ENCODE peak calls at places on chromosomes 16 and 17, in four cellular contexts. B is neuronal stem cell, Y is kidney, Z is neural progenitor cell. H is an unnamed sample.

GRCh38 chr16:23947838-23948237 is 112.1 kb downstream of the PRKCB start:
- DNase-seq in B (no peak), Y (no peak), Z (no peak), H (no peak)

GRCh38 chr17:28398280-28398981 is 7.6 kb downstream of the SLC46A1 start:
- DNase-seq in Y (no peak), Z (no peak), B (no peak), H (no peak)

GRCh38 chr17:64171041-64171440 is 41.1 kb upstream of the ERN1 start:
- DNase-seq in B (no peak), Z (no peak), Y (no peak), H (no peak)

GRCh38 chr16:24228514-24228913 is 27.6 kb upstream of the CACNG3 start:
- DNase-seq in B (no peak), Z (no peak), Y (no peak), H (no peak)

GRCh38 chr16:27803775-27804549 is 254.0 kb downstream of the KATNIP start:
- DNase-seq in Y (peak; percentile 29), B (no peak), Z (no peak), H (no peak)

GRCh38 chr16:67675999-67676398 is 9.4 kb downstream of the C16orf86 start:
- DNase-seq in Z (no peak), B (no peak), Y (no peak), H (no peak)

GRCh38 chr17:59230765-59231164 is 10.5 kb downstream of the GDPD1 start:
- DNase-seq in B (no peak), Y (no peak), Z (no peak), H (no peak)

GRCh38 chr16:11316331-11317015 is 28.8 kb upstream of the RMI2 start:
- DNase-seq in B (no peak), Y (peak; percentile 57), Z (peak; percentile 71), H (no peak)

GRCh38 chr17:43935926-43936261 is 6.4 kb downstream of the PPY start:
- DNase-seq in Z (no peak), Y (no peak), B (no peak), H (no peak)

GRCh38 chr17:80123791-80124190 is 22.4 kb downstream of the GAA start:
- DNase-seq in Y (no peak), B (no peak), Z (no peak), H (no peak)

GRCh38 chr16:89670496-89671431 is 13.1 kb downstream of the SPATA33 start:
- DNase-seq in Z (no peak), B (no peak), Y (no peak), H (no peak)

GRCh38 chr16:3640632-3641501 is 13.6 kb upstream of the DNASE1 start:
- DNase-seq in Y (no peak), B (no peak), Z (no peak), H (no peak)

DNA sequence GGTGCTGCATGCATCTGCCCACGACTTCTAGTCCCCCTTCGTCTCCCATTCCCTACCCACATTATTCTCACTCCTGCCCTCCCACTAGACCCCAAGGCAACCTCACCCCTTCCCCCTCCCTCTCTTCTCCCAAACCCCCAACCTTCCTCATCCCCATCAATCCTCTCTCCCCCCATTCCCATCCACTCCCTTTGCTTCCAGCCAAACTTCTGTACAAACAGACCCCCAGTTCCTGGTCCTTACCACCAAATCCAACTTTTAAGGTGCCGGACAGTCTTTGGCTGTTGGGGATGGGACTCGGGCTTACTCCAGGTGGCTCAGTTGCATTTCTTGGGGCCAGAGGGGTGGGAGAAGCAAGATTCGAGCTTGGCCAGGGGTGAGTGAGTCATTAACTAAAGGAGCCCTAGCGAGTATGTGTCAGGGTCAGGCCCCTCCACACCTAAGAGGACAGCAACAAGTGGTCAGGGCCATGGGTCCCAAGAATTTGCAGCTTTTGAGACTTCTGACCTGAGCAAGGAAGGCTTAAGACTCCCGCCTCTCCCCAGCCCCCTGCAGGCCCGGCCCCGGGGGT is at the start of gene SLC38A8:
- DNase-seq in Z (no peak), Y (no peak), B (no peak), H (no peak)
- H3K4me3 ChIP-seq in Z (no peak within 1 kb of the TSS), Y (no peak within 1 kb of the TSS), B (peak within 1 kb of the TSS; percentile 11), H (no peak within 1 kb of the TSS)

GRCh38 chr17:4219241-4219640 is 44.5 kb downstream of the ANKFY1 start:
- DNase-seq in Z (no peak), B (no peak), Y (no peak), H (no peak)

GRCh38 chr17:4220655-4221054 is 43.1 kb downstream of the ANKFY1 start:
- DNase-seq in B (no peak), Z (no peak), Y (no peak), H (no peak)

GRCh38 chr17:4221163-4221562 is 42.6 kb downstream of the ANKFY1 start:
- DNase-seq in B (no peak), Y (no peak), Z (no peak), H (no peak)

DNA sequence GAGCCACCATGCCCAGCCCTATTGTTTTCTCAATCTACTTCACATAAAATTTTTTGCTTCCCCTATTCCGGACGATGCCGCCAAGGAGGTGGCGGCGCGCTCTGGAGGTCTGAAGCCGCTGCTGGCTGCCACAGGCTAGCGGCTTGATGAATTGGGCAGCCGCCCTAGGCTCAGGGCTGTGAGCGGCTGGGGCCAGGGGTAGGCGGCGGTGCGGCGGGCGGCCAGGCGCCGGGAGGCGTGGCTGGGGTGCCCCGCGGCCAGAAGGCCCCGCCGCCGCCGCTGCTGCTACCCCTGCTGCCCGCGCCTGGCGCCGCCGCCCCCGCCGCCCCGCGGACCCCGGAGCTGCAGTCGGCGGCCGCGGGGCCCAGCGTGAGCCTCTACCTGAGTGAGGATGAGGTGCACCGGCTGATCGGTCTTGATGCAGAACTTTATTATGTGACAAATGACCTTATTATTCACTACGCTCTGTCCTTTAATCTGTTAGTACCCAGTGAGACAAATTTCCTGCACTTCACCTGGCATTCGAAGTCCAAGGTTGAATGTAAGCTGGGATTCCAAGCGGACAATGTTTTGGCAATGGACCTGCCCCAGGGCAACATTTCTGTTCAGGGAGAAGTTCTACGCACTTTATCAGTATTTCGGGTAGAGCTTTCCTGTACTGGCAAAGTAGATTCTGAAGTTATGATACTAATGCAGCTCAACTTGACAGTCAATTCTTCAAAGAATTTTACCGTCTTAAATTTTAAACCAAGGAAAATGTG is 41.7 kb downstream of the ANKFY1 start:
- DNase-seq in Z (no peak), Y (no peak), B (no peak), H (no peak)
- H3K27ac ChIP-seq in Z (no peak overlapping the region), Y (no peak overlapping the region), B (no peak overlapping the region), H (no peak overlapping the region)

DNA sequence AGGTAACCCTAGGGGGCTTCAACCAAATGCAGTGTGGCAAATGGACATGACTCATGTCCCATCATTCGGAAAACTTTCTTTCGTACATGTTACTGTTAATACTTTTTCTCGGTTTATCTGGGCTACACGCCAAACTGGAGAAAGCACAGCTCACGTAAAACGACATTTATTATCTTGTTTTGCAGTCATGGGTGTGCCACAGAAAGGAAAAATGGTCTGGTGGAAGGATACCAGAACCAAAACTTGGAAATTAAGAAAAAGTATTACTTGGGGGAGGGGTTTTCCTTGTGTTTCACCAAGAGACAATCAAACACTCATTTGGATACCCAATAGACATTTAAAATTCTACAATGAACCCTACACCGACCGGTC is 23.6 kb downstream of the ALOX15B start:
- DNase-seq in Y (no peak), B (no peak), Z (no peak), H (peak; percentile 59)
- H3K9ac ChIP-seq in Y (no peak overlapping the region), B (no peak overlapping the region), Z (no peak overlapping the region), H (peak overlapping the region; percentile 38)

DNA sequence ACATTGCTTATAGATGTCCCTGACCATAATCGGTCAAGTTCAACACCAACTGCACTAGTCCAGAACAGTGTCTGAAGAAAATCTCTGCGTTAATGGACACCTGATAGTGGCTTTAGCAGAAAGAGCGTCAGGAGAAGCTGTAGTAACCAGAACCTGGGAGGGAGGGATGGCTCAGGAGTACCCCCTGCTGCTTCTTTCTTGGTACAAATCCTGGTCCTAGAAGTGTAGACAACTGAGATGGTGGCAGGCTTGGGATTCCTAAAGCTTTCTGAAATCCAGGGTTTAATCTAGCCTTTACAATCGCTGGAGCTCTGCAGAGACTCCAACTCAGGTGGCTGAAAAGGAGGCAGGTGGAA is 5.4 kb downstream of the MAP3K14 start:
- DNase-seq in Z (peak; percentile 21), Y (no peak), B (no peak), H (no peak)
- H3K4me3 ChIP-seq in Z (no peak overlapping the region), Y (peak overlapping the region; percentile 26), B (no peak overlapping the region), H (no peak overlapping the region)

GRCh38 chr16:74575805-74576643 is 30.9 kb downstream of the GLG1 start:
- DNase-seq in Y (no peak), Z (no peak), B (no peak), H (no peak)
- H3K27ac ChIP-seq in Y (no peak overlapping the region), Z (peak overlapping the region; percentile 7), B (no peak overlapping the region), H (no peak overlapping the region)

DNA sequence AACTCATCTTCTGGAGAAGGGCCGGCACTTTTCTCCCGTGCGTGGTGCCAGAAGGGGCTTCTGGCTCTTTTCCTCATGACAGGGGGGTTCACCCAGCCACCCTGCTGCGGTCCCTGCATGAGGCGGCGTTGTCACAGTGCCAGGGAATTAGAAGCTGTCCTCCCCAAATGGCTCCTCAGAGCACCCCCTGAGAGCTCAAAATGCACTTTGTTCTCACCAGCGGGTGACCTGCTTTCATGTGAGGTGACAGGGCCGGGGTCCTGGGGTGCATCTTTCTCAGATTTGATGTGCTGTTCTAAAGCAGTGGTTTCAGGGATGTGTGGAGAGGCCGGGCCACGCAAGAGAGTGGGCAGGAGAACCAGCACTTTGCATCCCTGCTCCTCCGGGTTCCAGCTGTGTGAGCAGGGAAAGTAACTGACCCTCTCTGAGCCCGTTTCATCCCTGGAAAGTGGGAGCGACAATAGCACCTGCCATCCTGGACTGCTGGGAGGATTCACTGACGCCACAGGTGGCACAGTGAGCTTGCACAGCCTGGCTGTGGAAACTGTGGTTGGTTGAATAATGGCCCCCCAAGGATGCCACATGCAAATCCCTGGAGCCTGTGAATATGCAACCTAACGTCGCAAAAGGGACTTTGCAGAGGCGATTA is 94.0 kb downstream of the FOXL1 start:
- DNase-seq in Z (no peak), B (no peak), Y (no peak), H (no peak)
- H3K9ac ChIP-seq in Z (no peak overlapping the region), B (no peak overlapping the region), Y (no peak overlapping the region), H (no peak overlapping the region)

GRCh38 chr16:54933281-54934150 is 2.9 kb downstream of the IRX5 start:
- DNase-seq in B (peak; percentile 48), Z (peak; percentile 62), Y (peak; percentile 73), H (no peak)

GRCh38 chr16:54932737-54933254 is 2.1 kb downstream of the IRX5 start:
- DNase-seq in Y (peak; percentile 72), B (peak; percentile 21), Z (peak; percentile 70), H (no peak)

GRCh38 chr16:54935411-54936085 is 4.9 kb downstream of the IRX5 start:
- DNase-seq in Y (no peak), Z (no peak), B (no peak), H (no peak)

GRCh38 chr16:54936086-54936978 is 5.7 kb downstream of the IRX5 start:
- DNase-seq in Z (peak; percentile 89), B (peak; percentile 63), Y (peak; percentile 70), H (no peak)

GRCh38 chr16:54934536-54935410 is 4.1 kb downstream of the IRX5 start:
- DNase-seq in B (peak; percentile 63), Y (peak; percentile 79), Z (peak; percentile 86), H (no peak)
- H3K4me3 ChIP-seq in B (peak overlapping the region; percentile 26), Y (no peak overlapping the region), Z (peak overlapping the region; percentile 55), H (no peak overlapping the region)

GRCh38 chr16:6209355-6209930 is 1111.8 kb upstream of the EEF2KMT start:
- DNase-seq in Y (no peak), Z (no peak), B (no peak), H (peak; percentile 79)
- H3K27ac ChIP-seq in Y (no peak overlapping the region), Z (no peak overlapping the region), B (no peak overlapping the region), H (peak overlapping the region; percentile 69)

DNA sequence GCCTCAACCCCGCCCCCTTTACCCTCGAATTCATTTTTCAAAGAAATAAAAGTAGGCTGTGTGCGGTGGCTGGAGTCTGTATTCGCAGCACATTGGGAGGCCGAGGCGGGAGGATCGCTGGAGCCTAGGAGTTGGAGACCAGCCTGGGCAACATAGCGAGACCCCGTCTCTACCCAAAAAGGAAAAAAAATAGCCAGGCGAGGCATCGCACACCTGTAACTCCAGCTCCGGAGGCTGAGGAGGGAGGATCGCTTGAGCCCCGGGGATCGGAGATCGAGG is 671 bp upstream of the TOP2A start:
- DNase-seq in B (no peak), Y (no peak), Z (no peak), H (no peak)
- H3K9ac ChIP-seq in B (no peak overlapping the region), Y (no peak overlapping the region), Z (no peak overlapping the region), H (peak overlapping the region; percentile 67)

H was measured in colonic mucosa.